ENCODE peak calls at places on chromosomes 3 and 15, in ten cellular contexts. P, A, R, T, E, I, J, H, U and C are unnamed samples.

GRCh38 chr15:29765234-29765841 is 56.9 kb downstream of the TJP1 start:
- DNase-seq in P (no peak), A (no peak), R (no peak), T (no peak), E (no peak), I (no peak), J (no peak), H (no peak), U (no peak), C (no peak)

GRCh38 chr15:48371550-48371949 is 40.3 kb downstream of the DUT start:
- DNase-seq in P (no peak), A (no peak), R (no peak), T (no peak), E (no peak), I (no peak), J (no peak), H (no peak), U (no peak), C (no peak)

GRCh38 chr3:123658118-123658859 is 73.4 kb upstream of the HACD2 start:
- DNase-seq in P (peak; percentile 61), A (no peak), R (peak; percentile 44), T (no peak), E (no peak), I (no peak), J (no peak), H (no peak), U (no peak), C (peak; percentile 51)

GRCh38 chr3:71219744-71220638 is 363.5 kb downstream of the FOXP1 start:
- DNase-seq in P (no peak), A (no peak), R (no peak), T (no peak), E (no peak), I (no peak), J (no peak), H (no peak), U (no peak), C (no peak)

GRCh38 chr3:170862618-170863374 is 7.2 kb downstream of the RPL22L1 start:
- DNase-seq in P (no peak), A (no peak), R (no peak), T (no peak), E (no peak), I (no peak), J (no peak), H (no peak), U (peak; percentile 46), C (no peak)

GRCh38 chr3:14870564-14871060 is 51.9 kb downstream of the FGD5 start:
- DNase-seq in P (no peak), A (no peak), R (no peak), T (no peak), E (no peak), I (no peak), J (no peak), H (no peak), U (no peak), C (no peak)

GRCh38 chr3:174408310-174408709 is 450.8 kb upstream of the NAALADL2 start:
- DNase-seq in P (no peak), A (no peak), R (no peak), T (no peak), E (no peak), I (no peak), J (no peak), H (no peak), U (no peak), C (no peak)

GRCh38 chr3:116112686-116113085 is 332.6 kb downstream of the LSAMP start:
- DNase-seq in P (no peak), A (no peak), R (no peak), T (no peak), E (no peak), I (no peak), J (no peak), H (no peak), U (no peak), C (no peak)

GRCh38 chr3:42376397-42376798 is 34.0 kb downstream of the LYZL4 start:
- DNase-seq in P (no peak), A (peak; percentile 20), R (peak; percentile 17), T (peak; percentile 88), E (no peak), I (no peak), J (no peak), H (peak; percentile 15), U (no peak), C (peak; percentile 19)

GRCh38 chr3:86800116-86800515 is 190.8 kb downstream of the VGLL3 start:
- DNase-seq in P (no peak), A (no peak), R (no peak), T (no peak), E (no peak), I (no peak), J (no peak), H (no peak), U (no peak), C (no peak)

GRCh38 chr3:14298991-14299555 is 103.3 kb upstream of the SLC6A6 start:
- DNase-seq in P (no peak), A (no peak), R (no peak), T (no peak), E (no peak), I (no peak), J (no peak), H (no peak), U (no peak), C (no peak)

GRCh38 chr3:148992635-148993230 is 1.4 kb downstream of the GYG1 start:
- DNase-seq in P (no peak), A (no peak), R (no peak), T (no peak), E (no peak), I (no peak), J (peak; percentile 74), H (no peak), U (no peak), C (no peak)

GRCh38 chr15:69462030-69462492 is 9.4 kb downstream of the RPLP1 start:
- DNase-seq in P (peak; percentile 60), A (peak; percentile 36), R (no peak), T (no peak), E (peak; percentile 36), I (no peak), J (peak; percentile 86), H (no peak), U (no peak), C (no peak)

GRCh38 chr15:41517895-41518449 is 4.3 kb upstream of the LTK start:
- DNase-seq in P (no peak), A (no peak), R (no peak), T (no peak), E (no peak), I (no peak), J (no peak), H (no peak), U (no peak), C (no peak)
- H3K27ac ChIP-seq in P (no peak overlapping the region), A (no peak overlapping the region), R (no peak overlapping the region), T (no peak overlapping the region), E (no peak overlapping the region), I (no peak overlapping the region), J (no peak overlapping the region), H (no peak overlapping the region), U (no peak overlapping the region), C (no peak overlapping the region)

DNA sequence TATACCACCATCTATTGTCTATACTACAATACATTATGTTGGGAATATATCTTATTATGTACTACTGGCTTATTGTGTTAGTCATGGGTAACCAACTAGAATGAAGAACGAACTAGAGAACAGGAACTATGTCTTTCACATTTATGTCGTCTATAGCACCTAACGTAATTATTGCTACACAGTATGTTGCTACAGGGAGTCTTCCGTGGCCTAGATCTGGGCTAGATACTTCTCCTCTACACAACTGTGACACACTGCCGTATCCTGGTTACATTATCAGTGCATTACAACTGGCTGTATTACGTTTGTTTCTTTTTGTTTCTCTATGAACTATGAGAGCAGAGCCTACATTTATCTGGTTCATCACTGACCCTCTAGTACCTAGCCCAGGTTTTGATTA is 34.0 kb downstream of the SCG5 start:
- DNase-seq in P (no peak), A (no peak), R (no peak), T (no peak), E (no peak), I (no peak), J (no peak), H (no peak), U (no peak), C (no peak)
- TF ChIP-seq POLR2AphosphoS5 in P (no peak), A (no peak), R (no peak), T (no peak), E (no peak), I (no peak), J (no peak), H (no peak), U (no peak), C (no peak)

GRCh38 chr3:128710816-128711433 is 15.1 kb upstream of the RAB7A start:
- DNase-seq in P (no peak), A (no peak), R (no peak), T (no peak), E (no peak), I (no peak), J (no peak), H (no peak), U (no peak), C (no peak)
- H3K27ac ChIP-seq in P (no peak overlapping the region), A (no peak overlapping the region), R (no peak overlapping the region), T (no peak overlapping the region), E (no peak overlapping the region), I (no peak overlapping the region), J (no peak overlapping the region), H (no peak overlapping the region), U (no peak overlapping the region), C (no peak overlapping the region)

GRCh38 chr3:47852604-47853397 is 49.9 kb downstream of the DHX30 start:
- DNase-seq in P (no peak), A (no peak), R (no peak), T (no peak), E (peak; percentile 51), I (no peak), J (peak; percentile 68), H (no peak), U (no peak), C (no peak)

GRCh38 chr3:47854267-47854666 is 51.3 kb downstream of the DHX30 start:
- DNase-seq in P (no peak), A (no peak), R (no peak), T (no peak), E (no peak), I (no peak), J (peak; percentile 40), H (no peak), U (no peak), C (no peak)

GRCh38 chr3:47850062-47850802 is 47.3 kb downstream of the DHX30 start:
- DNase-seq in P (no peak), A (peak; percentile 60), R (peak; percentile 31), T (no peak), E (peak; percentile 61), I (no peak), J (peak; percentile 28), H (no peak), U (peak; percentile 54), C (no peak)

GRCh38 chr3:47850803-47851417 is 48.0 kb downstream of the DHX30 start:
- DNase-seq in P (no peak), A (no peak), R (no peak), T (no peak), E (no peak), I (no peak), J (peak; percentile 59), H (no peak), U (no peak), C (no peak)

DNA sequence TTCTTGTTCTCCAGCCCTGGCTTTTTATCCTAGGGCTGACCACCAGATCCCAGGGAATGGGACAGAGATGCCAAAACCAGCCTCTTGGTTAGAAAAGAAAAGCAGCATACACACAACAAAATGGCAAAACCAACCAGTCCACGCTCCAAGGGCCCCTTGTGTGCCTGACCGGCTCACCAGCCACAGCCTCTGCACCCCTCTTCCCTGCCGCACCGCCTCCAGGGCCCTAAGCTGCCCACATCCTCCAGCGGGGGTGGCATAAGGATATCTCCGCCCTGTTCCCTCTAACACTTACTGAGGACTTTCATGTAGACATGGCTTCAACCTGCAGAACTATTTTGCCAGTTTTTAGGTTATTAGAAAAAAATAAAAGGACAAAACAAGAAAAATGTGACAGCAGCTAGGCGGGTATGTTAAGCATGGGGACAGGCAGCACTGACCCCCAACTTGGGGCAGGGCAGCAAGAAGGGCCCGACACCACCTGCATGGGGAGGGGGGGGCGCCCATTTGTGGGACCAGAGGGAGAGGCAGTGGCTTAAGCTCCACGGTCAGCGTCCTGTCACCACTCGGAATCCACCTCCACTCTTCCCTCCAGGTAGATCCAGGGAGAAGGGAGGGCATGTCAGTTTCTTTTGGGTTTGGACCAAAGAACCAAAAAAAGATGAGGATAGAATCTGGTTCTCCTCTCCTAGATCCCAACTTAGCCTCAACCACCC is 49.1 kb downstream of the DHX30 start:
- DNase-seq in P (no peak), A (no peak), R (no peak), T (no peak), E (no peak), I (no peak), J (peak; percentile 61), H (no peak), U (no peak), C (no peak)
- TF ChIP-seq POLR2AphosphoS5 in P (no peak), A (no peak), R (no peak), T (no peak), E (no peak), I (no peak), J (peak; percentile 52), H (no peak), U (no peak), C (no peak)